ENCODE peak calls at places on chromosome 18, in nine cellular contexts. A is DND-41, H is A549, M is upper lobe of right lung, P is AG04450, S is prostate gland, F is thoracic aorta, Z is neural progenitor cell, T is PC-3. V is an unnamed sample.

GRCh38 chr18:44679912-44680270 is 797 bp upstream of the SETBP1 start:
- DNase-seq in A (peak; percentile 66), H (peak; percentile 16), M (peak; percentile 72), P (no peak), S (peak; percentile 65), F (no peak), Z (peak; percentile 81), T (peak; percentile 7), V (no peak)

GRCh38 chr18:60232541-60232940 is 140.0 kb downstream of the MC4R start:
- DNase-seq in A (no peak), H (peak; percentile 5), M (no peak), P (peak; percentile 21), S (no peak), F (no peak), Z (no peak), T (peak; percentile 89), V (no peak)

GRCh38 chr18:44802508-44802907 is 121.8 kb downstream of the SETBP1 start:
- DNase-seq in A (no peak), H (no peak), M (no peak), P (no peak), S (no peak), F (no peak), Z (no peak), T (no peak), V (no peak)

GRCh38 chr18:21703241-21703820 is 1.2 kb downstream of the ABHD3 start:
- DNase-seq in A (peak; percentile 38), H (peak; percentile 8), M (no peak), P (no peak), S (peak; percentile 19), F (no peak), Z (no peak), T (peak; percentile 48), V (no peak)

GRCh38 chr18:7668392-7668791 is 101.3 kb downstream of the PTPRM start:
- DNase-seq in A (no peak), H (no peak), M (no peak), P (no peak), S (no peak), F (no peak), Z (peak; percentile 11), T (no peak), V (no peak)

GRCh38 chr18:37484893-37485834 is 80.4 kb downstream of the CELF4 start:
- DNase-seq in A (no peak), H (peak; percentile 29), M (no peak), P (no peak), S (no peak), F (no peak), Z (peak; percentile 78), T (no peak), V (no peak)

GRCh38 chr18:51030537-51031258 is 685 bp downstream of the SMAD4 start:
- DNase-seq in A (peak; percentile 72), H (peak; percentile 31), M (peak; percentile 90), P (no peak), S (peak; percentile 68), F (no peak), Z (peak; percentile 90), T (peak; percentile 37), V (peak; percentile 85)

GRCh38 chr18:8771930-8772329 is 66.6 kb downstream of the MTCL1 start:
- DNase-seq in A (no peak), H (no peak), M (no peak), P (no peak), S (no peak), F (no peak), Z (no peak), T (no peak), V (peak; percentile 53)

GRCh38 chr18:42045346-42045745 is 90.3 kb downstream of the PIK3C3 start:
- DNase-seq in A (no peak), H (no peak), M (no peak), P (no peak), S (no peak), F (no peak), Z (no peak), T (no peak), V (no peak)

GRCh38 chr18:51195086-51195601 is 2.3 kb downstream of the MEX3C start:
- DNase-seq in A (no peak), H (no peak), M (no peak), P (no peak), S (no peak), F (no peak), Z (peak; percentile 8), T (no peak), V (no peak)

GRCh38 chr18:3985664-3986063 is 469.4 kb downstream of the DLGAP1 start:
- DNase-seq in A (no peak), H (no peak), M (no peak), P (peak; percentile 59), S (no peak), F (no peak), Z (no peak), T (peak; percentile 24), V (no peak)

GRCh38 chr18:7584646-7585271 is 17.6 kb downstream of the PTPRM start:
- DNase-seq in A (no peak), H (no peak), M (no peak), P (no peak), S (no peak), F (no peak), Z (no peak), T (no peak), V (no peak)

GRCh38 chr18:53551868-53552426 is 672.5 kb downstream of the MBD2 start:
- DNase-seq in A (no peak), H (no peak), M (no peak), P (no peak), S (no peak), F (no peak), Z (no peak), T (no peak), V (no peak)

GRCh38 chr18:71237636-71238035 is 948.8 kb downstream of the SOCS6 start:
- DNase-seq in A (no peak), H (no peak), M (no peak), P (no peak), S (no peak), F (no peak), Z (no peak), T (no peak), V (no peak)

GRCh38 chr18:61333271-61333745 is at the start of gene CDH20:
- DNase-seq in A (no peak), H (no peak), M (no peak), P (no peak), S (no peak), F (no peak), Z (peak; percentile 79), T (no peak), V (no peak)

GRCh38 chr18:50629148-50629631 is 69.3 kb downstream of the MAPK4 start:
- DNase-seq in A (no peak), H (no peak), M (no peak), P (no peak), S (peak; percentile 74), F (no peak), Z (no peak), T (peak; percentile 2), V (no peak)

GRCh38 chr18:57542126-57542525 is 44.4 kb downstream of the FECH start:
- DNase-seq in A (no peak), H (no peak), M (no peak), P (peak; percentile 48), S (no peak), F (no peak), Z (no peak), T (peak; percentile 51), V (no peak)

GRCh38 chr18:58668897-58669296 is 2.4 kb upstream of the MALT1 start:
- DNase-seq in A (no peak), H (no peak), M (no peak), P (no peak), S (no peak), F (no peak), Z (no peak), T (peak; percentile 90), V (no peak)

GRCh38 chr18:13387856-13388548 is 169.4 kb downstream of the LDLRAD4 start:
- DNase-seq in A (no peak), H (no peak), M (no peak), P (no peak), S (no peak), F (no peak), Z (no peak), T (no peak), V (peak; percentile 67)

GRCh38 chr18:34222025-34222395 is 2.7 kb downstream of the NOL4 start:
- DNase-seq in A (no peak), H (no peak), M (no peak), P (no peak), S (no peak), F (no peak), Z (peak; percentile 60), T (no peak), V (no peak)
- H3K4me3 ChIP-seq in A (no peak overlapping the region), H (peak overlapping the region; percentile 23), M (peak overlapping the region; percentile 39), P (no peak overlapping the region), S (peak overlapping the region; percentile 16), F (peak overlapping the region; percentile 77), Z (peak overlapping the region; percentile 71), T (peak overlapping the region; percentile 66), V (peak overlapping the region; percentile 72)

GRCh38 chr18:47931707-47932103 is 1.2 kb upstream of the SMAD2 start:
- DNase-seq in A (peak; percentile 74), H (no peak), M (peak; percentile 65), P (no peak), S (peak; percentile 17), F (no peak), Z (peak; percentile 78), T (no peak), V (no peak)

GRCh38 chr18:47929681-47930085 is 776 bp downstream of the SMAD2 start:
- DNase-seq in A (no peak), H (no peak), M (no peak), P (peak; percentile 10), S (peak; percentile 7), F (no peak), Z (no peak), T (peak; percentile 23), V (no peak)

GRCh38 chr18:47928466-47928865 is 2.0 kb downstream of the SMAD2 start:
- DNase-seq in A (no peak), H (no peak), M (no peak), P (no peak), S (no peak), F (no peak), Z (no peak), T (peak; percentile 7), V (no peak)

GRCh38 chr18:47930844-47931706 is 616 bp upstream of the SMAD2 start:
- DNase-seq in A (peak; percentile 96), H (peak; percentile 68), M (peak; percentile 99), P (peak; percentile 88), S (peak; percentile 97), F (peak; percentile 88), Z (peak; percentile 99), T (peak; percentile 80), V (peak; percentile 97)

GRCh38 chr18:47930086-47930843 is at the start of gene SMAD2:
- DNase-seq in A (peak; percentile 81), H (peak; percentile 15), M (peak; percentile 94), P (no peak), S (peak; percentile 78), F (peak; percentile 23), Z (peak; percentile 93), T (peak; percentile 64), V (peak; percentile 90)
- TF ChIP-seq CTCF in A (no peak), H (no peak), M (no peak), P (no peak), S (no peak), F (no peak), Z (no peak), T (no peak), V (no peak)

GRCh38 chr18:79583984-79584401 is 95.6 kb upstream of the CTDP1 start:
- DNase-seq in A (no peak), H (no peak), M (peak; percentile 54), P (no peak), S (no peak), F (no peak), Z (no peak), T (no peak), V (peak; percentile 67)
- H3K27ac ChIP-seq in A (no peak overlapping the region), H (no peak overlapping the region), M (no peak overlapping the region), P (no peak overlapping the region), S (no peak overlapping the region), F (no peak overlapping the region), Z (no peak overlapping the region), T (no peak overlapping the region), V (no peak overlapping the region)

GRCh38 chr18:63137999-63138448 is 181.5 kb downstream of the BCL2 start:
- DNase-seq in A (peak; percentile 84), H (no peak), M (no peak), P (no peak), S (no peak), F (no peak), Z (no peak), T (no peak), V (no peak)
- H3K4me3 ChIP-seq in A (peak overlapping the region; percentile 49), H (no peak overlapping the region), M (peak overlapping the region; percentile 19), P (no peak overlapping the region), S (no peak overlapping the region), F (peak overlapping the region; percentile 34), Z (no peak overlapping the region), T (no peak overlapping the region), V (peak overlapping the region; percentile 21)

V was measured in coronary artery.